ENCODE peak calls at places on chromosome X, in ten cellular contexts. T is adrenal gland; H is Peyer's patch; J is suprapubic skin; S is tibial nerve; P is CD8-positive, alpha-beta memory T cell; F is SK-N-SH; Z is fibroblast of lung; X is cardiac muscle cell; W is lower lobe of right lung. A is an unnamed sample. For H3K27me3 and H3K4me1, the result is how much of the 10 kb centered on the place peaks cover.

GRCh38 chrX:64536740-64537139 is 141.5 kb upstream of the MTMR8 start:
- DNase-seq in T (no peak), P (no peak), X (no peak), J (no peak), W (no peak), Z (no peak), H (no peak), S (no peak), F (no peak), A (no peak)

GRCh38 chrX:44071847-44072545 is 98.8 kb upstream of the NDP start:
- DNase-seq in X (no peak), P (no peak), Z (peak), J (no peak), S (no peak), F (no peak), T (no peak), W (no peak), H (no peak), A (no peak)

GRCh38 chrX:2584216-2584615 is 83.4 kb upstream of the DHRSX start:
- DNase-seq in Z (no peak), F (peak), W (no peak), P (no peak), T (no peak), J (no peak), H (no peak), X (peak), S (no peak), A (no peak)

GRCh38 chrX:42755820-42756219 is 22.1 kb downstream of the PPP1R2C start:
- DNase-seq in P (no peak), X (no peak), Z (peak), H (no peak), T (peak), W (peak), J (no peak), F (no peak), S (peak), A (no peak)

GRCh38 chrX:120512627-120513026 is 43.5 kb upstream of the LAMP2 start:
- DNase-seq in X (no peak), P (no peak), H (no peak), J (no peak), T (no peak), S (no peak), F (no peak), W (no peak), Z (no peak), A (no peak)

GRCh38 chrX:6678313-6678712 is 143.4 kb upstream of the VCX3A start:
- DNase-seq in S (no peak), X (peak), T (no peak), P (no peak), W (no peak), F (no peak), Z (no peak), H (no peak), J (no peak), A (no peak)

GRCh38 chrX:124268099-124268498 is 64.4 kb upstream of the TEX13D start:
- DNase-seq in P (no peak), S (no peak), J (no peak), F (no peak), H (no peak), T (no peak), X (no peak), W (no peak), Z (no peak), A (no peak)

GRCh38 chrX:137646472-137646871 is 80.5 kb downstream of the ZIC3 start:
- DNase-seq in S (no peak), X (no peak), H (no peak), W (no peak), F (no peak), P (no peak), T (no peak), Z (no peak), J (no peak), A (no peak)

DNA sequence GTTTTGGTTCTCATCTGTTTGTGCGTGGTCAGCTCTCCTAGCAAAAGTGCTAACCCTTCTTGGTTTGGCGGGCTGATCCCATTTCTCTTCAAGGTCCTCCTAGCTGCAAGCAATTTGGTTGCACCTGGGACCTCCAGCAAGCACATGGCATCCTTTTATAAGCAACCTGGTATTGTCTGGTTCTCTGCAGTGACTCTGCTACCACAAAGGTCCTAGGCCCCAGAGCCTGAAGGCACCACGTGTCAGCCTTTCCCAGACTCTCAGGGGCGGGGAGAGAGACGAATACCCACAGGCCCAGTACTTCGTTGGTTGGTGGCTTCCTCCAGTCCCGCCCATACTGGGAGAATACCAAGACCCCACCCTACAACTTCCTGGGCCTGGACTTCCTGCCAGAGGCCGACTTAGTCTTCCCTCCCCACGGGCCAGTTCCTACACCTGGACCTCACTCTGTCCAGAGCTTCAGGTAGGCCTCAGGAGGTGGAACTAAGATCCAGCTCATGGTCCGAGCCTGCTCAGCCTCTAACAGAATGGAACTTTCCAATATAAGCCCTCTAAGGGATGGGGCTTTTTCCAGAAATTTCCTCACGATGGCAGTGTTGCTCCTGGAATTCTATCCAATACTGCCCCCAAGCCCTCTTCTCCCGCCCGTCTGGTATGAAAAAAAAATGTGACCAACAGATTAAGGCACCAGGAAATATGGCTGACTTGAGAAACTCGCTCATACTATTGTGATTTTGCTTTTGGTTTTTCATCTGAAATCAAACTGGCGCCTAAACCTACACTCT is 192.5 kb upstream of the STK26 start:
- DNase-seq in S (peak), X (peak), H (peak), F (peak), P (no peak), J (no peak), W (peak), Z (peak), T (peak), A (peak)
- H3K4me3 ChIP-seq in S (peak), X (peak), H (no peak), F (peak), P (peak), J (peak), W (peak), Z (no peak), T (no peak), A (no peak)

GRCh38 chrX:16587776-16588175 is 62.2 kb upstream of the S100G start:
- DNase-seq in T (no peak), S (no peak), J (no peak), X (no peak), P (no peak), Z (no peak), H (no peak), W (no peak), F (no peak), A (no peak)
- H3K27me3 ChIP-seq in T (under half), S (under half), J (under half), X (under half), P (under half), Z (under half), H (under half), W (under half), F (under half), A (under half)

DNA sequence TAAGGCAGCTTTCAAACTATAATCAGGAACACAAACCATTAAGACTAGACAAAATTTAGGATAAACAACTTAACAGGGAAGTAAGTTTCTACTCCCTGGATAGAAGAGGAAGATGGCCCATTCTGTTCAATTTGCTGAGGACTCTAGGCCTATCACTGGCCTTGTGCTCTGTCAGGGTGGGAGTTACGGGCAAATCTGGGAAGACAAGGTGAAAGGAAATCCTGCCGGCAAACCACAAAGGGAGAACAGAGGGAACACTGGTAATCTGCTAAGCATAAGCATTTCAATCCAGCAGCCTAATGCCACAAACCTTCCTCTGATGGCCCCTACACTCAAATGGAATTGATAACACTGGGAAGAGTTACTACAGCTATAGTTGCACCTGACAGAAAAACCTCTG is 8.3 kb downstream of the GPR82 start:
- DNase-seq in X (no peak), T (no peak), J (no peak), H (no peak), W (no peak), F (no peak), S (no peak), P (no peak), Z (no peak), A (no peak)
- H3K4me1 ChIP-seq in X (under half), T (under half), J (under half), H (under half), W (under half), F (under half), S (under half), P (under half), Z (under half), A (under half)

GRCh38 chrX:39689374-39690104 is 408.2 kb downstream of the BCOR start:
- DNase-seq in J (no peak), T (no peak), X (peak), H (no peak), Z (no peak), F (peak), P (no peak), S (no peak), W (no peak), A (no peak)

GRCh38 chrX:39688219-39688575 is 409.6 kb downstream of the BCOR start:
- DNase-seq in Z (no peak), H (no peak), S (no peak), J (no peak), X (no peak), F (no peak), T (no peak), W (no peak), P (no peak), A (no peak)

GRCh38 chrX:39691724-39692123 is 406.0 kb downstream of the BCOR start:
- DNase-seq in J (no peak), Z (no peak), H (no peak), S (no peak), F (no peak), T (no peak), P (no peak), W (no peak), X (no peak), A (no peak)

GRCh38 chrX:39690541-39691415 is 407.0 kb downstream of the BCOR start:
- DNase-seq in H (no peak), P (no peak), X (no peak), F (no peak), S (no peak), T (no peak), W (no peak), J (no peak), Z (no peak), A (no peak)

DNA sequence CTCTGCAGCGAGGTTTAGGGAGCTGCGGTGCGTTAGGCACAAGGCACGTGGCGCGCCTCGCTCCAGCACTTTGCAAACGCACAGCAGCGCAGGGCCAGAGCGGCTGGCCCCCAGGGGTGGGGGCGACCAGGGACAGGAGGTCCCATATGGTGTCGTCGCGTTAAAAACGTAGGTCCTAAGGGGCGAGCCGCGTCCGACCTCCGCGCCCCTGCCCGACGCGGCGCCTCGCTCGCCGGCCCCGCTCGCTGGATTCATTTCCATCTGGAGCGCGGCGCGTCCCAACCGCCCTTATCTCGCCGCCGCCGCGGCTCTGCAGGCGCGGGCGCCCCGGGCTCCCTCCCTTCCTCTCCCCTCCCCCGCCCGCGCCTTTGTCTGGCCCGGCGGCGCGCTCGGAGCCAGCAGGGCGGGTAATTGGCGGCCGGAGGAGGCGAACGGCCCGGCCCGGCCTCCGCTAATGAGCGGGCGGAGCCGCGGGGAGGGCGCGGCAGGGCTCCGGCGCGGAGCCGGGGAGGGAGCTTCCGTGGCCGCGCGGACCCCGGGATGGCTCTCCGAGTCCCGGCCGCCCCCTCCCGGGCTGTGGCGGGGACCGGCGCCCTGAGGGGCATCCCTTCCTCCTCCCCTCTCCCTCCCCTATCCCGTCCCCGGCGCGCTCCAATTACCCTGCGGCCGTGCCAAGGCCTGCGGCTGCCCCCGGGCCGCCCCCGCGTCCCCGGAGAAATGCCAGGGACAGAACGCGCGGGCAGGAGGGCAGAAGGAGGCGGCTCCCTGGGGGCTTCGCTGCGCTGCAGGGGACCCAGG is 409.0 kb downstream of the BCOR start:
- DNase-seq in P (no peak), X (peak), S (peak), T (peak), J (no peak), H (peak), F (peak), Z (peak), W (peak), A (no peak)
- H3K4me3 ChIP-seq in P (no peak), X (peak), S (peak), T (no peak), J (peak), H (peak), F (peak), Z (no peak), W (peak), A (no peak)

GRCh38 chrX:47838361-47838760 is 1.7 kb downstream of the ZNF81 start:
- DNase-seq in P (no peak), X (no peak), F (no peak), S (no peak), H (no peak), Z (no peak), W (no peak), T (no peak), J (no peak), A (no peak)
- H3K27me3 ChIP-seq in P (under half), X (under half), F (under half), S (under half), H (under half), Z (under half), W (under half), T (under half), J (under half), A (under half)

GRCh38 chrX:66015152-66015827 is 24.6 kb downstream of the VSIG4 start:
- DNase-seq in S (no peak), T (no peak), J (no peak), Z (no peak), H (peak), X (no peak), P (no peak), W (peak), F (no peak), A (no peak)

GRCh38 chrX:66014560-66014959 is 25.3 kb downstream of the VSIG4 start:
- DNase-seq in T (no peak), Z (no peak), W (no peak), F (no peak), S (no peak), P (no peak), X (no peak), H (no peak), J (no peak), A (no peak)

GRCh38 chrX:66017659-66018170 is 22.2 kb downstream of the VSIG4 start:
- DNase-seq in J (no peak), H (no peak), T (no peak), Z (no peak), X (no peak), S (no peak), W (no peak), P (no peak), F (no peak), A (no peak)

GRCh38 chrX:66016905-66017658 is 22.8 kb downstream of the VSIG4 start:
- DNase-seq in H (no peak), W (no peak), J (no peak), X (no peak), F (no peak), T (no peak), Z (no peak), P (no peak), S (no peak), A (no peak)

DNA sequence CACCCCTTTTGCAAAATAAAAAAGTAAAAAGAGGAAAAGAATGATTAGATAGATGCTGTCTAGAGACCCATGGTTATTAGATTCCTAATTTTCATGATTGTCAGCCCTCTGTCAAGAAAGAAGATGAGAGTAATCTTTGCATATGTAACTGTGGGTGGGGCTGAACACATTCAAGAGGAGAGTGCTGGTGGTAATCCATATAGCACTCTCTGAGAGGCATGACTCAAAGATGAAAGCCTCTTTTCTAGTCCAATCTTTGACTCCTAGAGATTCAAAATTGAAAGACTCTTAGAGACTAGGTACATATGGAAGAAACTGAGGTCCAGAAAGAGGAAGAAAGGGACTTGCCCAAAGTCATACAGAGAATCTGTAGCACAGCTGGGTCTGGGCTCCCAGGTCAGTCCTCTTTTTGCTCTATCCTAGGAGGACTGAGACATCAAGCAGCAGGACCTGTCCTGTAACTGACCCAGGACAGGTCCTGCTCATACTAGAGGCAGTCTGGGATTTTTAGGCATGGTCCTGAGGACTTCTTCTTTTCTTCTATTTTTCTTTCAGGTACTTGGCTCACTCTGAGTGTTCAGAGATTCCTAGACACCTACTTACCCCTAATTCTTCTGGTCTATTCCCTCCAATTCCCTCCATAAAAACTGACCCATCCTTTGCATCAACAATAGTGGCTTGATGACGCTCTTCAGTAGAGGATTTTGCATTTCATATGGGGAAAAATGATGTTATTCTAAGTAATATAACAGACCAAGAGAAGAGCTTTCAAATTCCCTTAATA is 23.8 kb downstream of the VSIG4 start:
- DNase-seq in H (no peak), Z (no peak), W (no peak), J (no peak), T (no peak), F (no peak), X (no peak), S (no peak), P (no peak), A (no peak)
- H3K4me1 ChIP-seq in H (under half), Z (under half), W (under half), J (under half), T (under half), F (under half), X (under half), S (under half), P (half or more), A (under half)

GRCh38 chrX:133307094-133307493 is 88.9 kb upstream of the TFDP3 start:
- DNase-seq in H (no peak), J (no peak), T (no peak), P (no peak), F (no peak), S (no peak), X (no peak), W (no peak), Z (no peak), A (no peak)

GRCh38 chrX:133302775-133303445 is 84.8 kb upstream of the TFDP3 start:
- DNase-seq in W (no peak), X (no peak), H (no peak), T (no peak), J (no peak), S (no peak), F (no peak), Z (no peak), P (no peak), A (no peak)

GRCh38 chrX:133305348-133305747 is 87.2 kb upstream of the TFDP3 start:
- DNase-seq in T (no peak), X (no peak), S (no peak), W (no peak), Z (no peak), H (no peak), P (no peak), F (no peak), J (no peak), A (no peak)

GRCh38 chrX:133307637-133308485 is 89.7 kb upstream of the TFDP3 start:
- DNase-seq in S (no peak), J (no peak), H (no peak), W (peak), P (no peak), F (no peak), T (no peak), Z (peak), X (peak), A (no peak)
- H3K4me3 ChIP-seq in S (no peak), J (no peak), H (no peak), W (no peak), P (no peak), F (no peak), T (no peak), Z (no peak), X (no peak), A (no peak)

DNA sequence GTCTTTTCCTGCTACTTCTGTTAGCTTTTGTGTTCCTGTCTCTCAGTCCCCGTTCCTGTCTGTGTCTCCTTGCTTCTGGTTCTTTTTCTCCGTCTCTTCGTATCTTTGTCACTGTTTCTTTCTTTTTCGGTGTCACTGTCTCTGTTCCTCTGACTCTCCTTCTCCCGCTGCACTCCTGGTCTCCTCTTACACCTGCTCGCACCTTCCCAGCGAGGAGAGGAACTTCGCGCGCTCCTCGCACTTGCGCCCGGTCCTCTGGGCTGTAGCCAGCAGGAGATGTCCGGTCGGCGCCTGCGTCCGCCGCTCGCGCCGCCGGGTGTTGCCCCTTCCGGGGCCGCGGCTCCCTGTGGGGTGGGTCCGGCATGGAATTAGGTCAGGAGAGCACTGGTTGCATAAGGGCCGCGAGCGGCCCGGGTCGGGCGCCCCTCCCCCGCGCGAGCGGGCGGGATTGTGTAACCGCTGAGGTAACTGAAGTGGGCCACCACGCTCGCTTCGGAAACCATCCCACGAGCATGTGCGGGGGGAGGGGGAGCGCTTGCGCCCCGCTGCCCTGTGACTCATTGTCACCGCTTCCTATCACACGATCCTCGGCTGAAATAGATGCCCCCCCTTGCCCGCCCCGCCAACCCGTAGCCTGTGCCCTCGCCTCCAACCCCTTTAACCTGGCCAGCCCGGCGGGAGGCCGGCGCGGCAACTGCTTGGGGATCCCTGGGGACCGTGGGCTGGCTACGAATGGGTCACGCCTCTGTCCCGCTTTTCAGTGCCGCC is 1.6 kb downstream of the LONRF3 start:
- DNase-seq in P (peak), H (peak), X (peak), T (peak), J (peak), F (peak), Z (peak), S (peak), W (peak), A (peak)
- H3K27me3 ChIP-seq in P (under half), H (under half), X (half or more), T (under half), J (under half), F (half or more), Z (under half), S (under half), W (under half), A (under half)

GRCh38 chrX:51851507-51852085 is 41.8 kb upstream of the MAGED1 start:
- DNase-seq in X (no peak), H (no peak), W (no peak), S (no peak), F (no peak), Z (no peak), J (no peak), P (no peak), T (no peak), A (no peak)
- H3K4me1 ChIP-seq in X (under half), H (under half), W (under half), S (under half), F (under half), Z (under half), J (under half), P (under half), T (under half), A (under half)